ENCODE peak calls at places on chromosomes 1 and 21, in five cellular contexts. One of them, this sample, is unnamed.

GRCh38 chr1:55869050-55869449 is 653.9 kb upstream of the USP24 start:
- DNase-seq in fibroblast of lung: no peak
- DNase-seq in NB4: no peak
- DNase-seq in dorsolateral prefrontal cortex: no peak
- DNase-seq in astrocyte of the spinal cord: no peak
- DNase-seq in this sample: no peak

GRCh38 chr1:224057461-224058199 is 56.3 kb upstream of the FBXO28 start:
- DNase-seq in fibroblast of lung: no peak
- DNase-seq in NB4: no peak
- DNase-seq in dorsolateral prefrontal cortex: no peak
- DNase-seq in astrocyte of the spinal cord: no peak
- DNase-seq in this sample: no peak

GRCh38 chr1:74162333-74162732 is 35.6 kb downstream of the LRRIQ3 start:
- DNase-seq in fibroblast of lung: no peak
- DNase-seq in NB4: no peak
- DNase-seq in dorsolateral prefrontal cortex: no peak
- DNase-seq in astrocyte of the spinal cord: no peak
- DNase-seq in this sample: no peak

GRCh38 chr1:59249738-59250137 is 47.2 kb upstream of the FGGY start:
- DNase-seq in fibroblast of lung: no peak
- DNase-seq in NB4: no peak
- DNase-seq in dorsolateral prefrontal cortex: no peak
- DNase-seq in astrocyte of the spinal cord: no peak
- DNase-seq in this sample: no peak

GRCh38 chr1:94778808-94779207 is 41.3 kb upstream of the SLC44A3 start:
- DNase-seq in fibroblast of lung: no peak
- DNase-seq in NB4: no peak
- DNase-seq in dorsolateral prefrontal cortex: no peak
- DNase-seq in astrocyte of the spinal cord: no peak
- DNase-seq in this sample: no peak

GRCh38 chr1:149927056-149927534 is 508 bp downstream of the SF3B4 start:
- DNase-seq in fibroblast of lung: no peak
- DNase-seq in NB4: no peak
- DNase-seq in dorsolateral prefrontal cortex: no peak
- DNase-seq in astrocyte of the spinal cord: no peak
- DNase-seq in this sample: no peak

GRCh38 chr21:37350472-37350871 is 16.1 kb upstream of the DYRK1A start:
- DNase-seq in fibroblast of lung: no peak
- DNase-seq in NB4: no peak
- DNase-seq in dorsolateral prefrontal cortex: no peak
- DNase-seq in astrocyte of the spinal cord: no peak
- DNase-seq in this sample: no peak

GRCh38 chr21:38351961-38352521 is 95.2 kb downstream of the KCNJ15 start:
- DNase-seq in fibroblast of lung: peak
- DNase-seq in NB4: no peak
- DNase-seq in dorsolateral prefrontal cortex: no peak
- DNase-seq in astrocyte of the spinal cord: peak
- DNase-seq in this sample: peak

GRCh38 chr1:34529935-34530859 is 224.7 kb upstream of the GJB5 start:
- DNase-seq in fibroblast of lung: no peak
- DNase-seq in NB4: peak
- DNase-seq in dorsolateral prefrontal cortex: no peak
- DNase-seq in astrocyte of the spinal cord: no peak
- DNase-seq in this sample: no peak

GRCh38 chr21:28160378-28160777 is 832.3 kb downstream of the LTN1 start:
- DNase-seq in fibroblast of lung: no peak
- DNase-seq in NB4: no peak
- DNase-seq in dorsolateral prefrontal cortex: no peak
- DNase-seq in astrocyte of the spinal cord: no peak
- DNase-seq in this sample: no peak

GRCh38 chr1:42817440-42817767 is 207 bp upstream of the SVBP start:
- DNase-seq in fibroblast of lung: no peak
- DNase-seq in NB4: no peak
- DNase-seq in dorsolateral prefrontal cortex: no peak
- DNase-seq in astrocyte of the spinal cord: no peak
- DNase-seq in this sample: no peak

GRCh38 chr1:222852326-222852725 is 37.5 kb downstream of the DISP1 start:
- DNase-seq in fibroblast of lung: no peak
- DNase-seq in NB4: no peak
- DNase-seq in dorsolateral prefrontal cortex: no peak
- DNase-seq in astrocyte of the spinal cord: no peak
- DNase-seq in this sample: no peak

GRCh38 chr1:246476771-246477170 is 30.3 kb downstream of the SMYD3 start:
- DNase-seq in fibroblast of lung: no peak
- DNase-seq in NB4: no peak
- DNase-seq in dorsolateral prefrontal cortex: no peak
- DNase-seq in astrocyte of the spinal cord: no peak
- DNase-seq in this sample: no peak

GRCh38 chr1:157429841-157430240 is 122.5 kb downstream of the FCRL5 start:
- DNase-seq in fibroblast of lung: no peak
- DNase-seq in NB4: no peak
- DNase-seq in dorsolateral prefrontal cortex: no peak
- DNase-seq in astrocyte of the spinal cord: peak
- DNase-seq in this sample: no peak

GRCh38 chr1:46802901-46803574 is 4.2 kb downstream of the CYP4B1 start:
- DNase-seq in fibroblast of lung: no peak
- DNase-seq in NB4: no peak
- DNase-seq in dorsolateral prefrontal cortex: no peak
- DNase-seq in astrocyte of the spinal cord: no peak
- DNase-seq in this sample: no peak
- H3K4me3 ChIP-seq in fibroblast of lung: no peak
- H3K4me3 ChIP-seq in NB4: no peak
- H3K4me3 ChIP-seq in dorsolateral prefrontal cortex: no peak
- H3K4me3 ChIP-seq in astrocyte of the spinal cord: no peak
- H3K4me3 ChIP-seq in this sample: no peak

DNA sequence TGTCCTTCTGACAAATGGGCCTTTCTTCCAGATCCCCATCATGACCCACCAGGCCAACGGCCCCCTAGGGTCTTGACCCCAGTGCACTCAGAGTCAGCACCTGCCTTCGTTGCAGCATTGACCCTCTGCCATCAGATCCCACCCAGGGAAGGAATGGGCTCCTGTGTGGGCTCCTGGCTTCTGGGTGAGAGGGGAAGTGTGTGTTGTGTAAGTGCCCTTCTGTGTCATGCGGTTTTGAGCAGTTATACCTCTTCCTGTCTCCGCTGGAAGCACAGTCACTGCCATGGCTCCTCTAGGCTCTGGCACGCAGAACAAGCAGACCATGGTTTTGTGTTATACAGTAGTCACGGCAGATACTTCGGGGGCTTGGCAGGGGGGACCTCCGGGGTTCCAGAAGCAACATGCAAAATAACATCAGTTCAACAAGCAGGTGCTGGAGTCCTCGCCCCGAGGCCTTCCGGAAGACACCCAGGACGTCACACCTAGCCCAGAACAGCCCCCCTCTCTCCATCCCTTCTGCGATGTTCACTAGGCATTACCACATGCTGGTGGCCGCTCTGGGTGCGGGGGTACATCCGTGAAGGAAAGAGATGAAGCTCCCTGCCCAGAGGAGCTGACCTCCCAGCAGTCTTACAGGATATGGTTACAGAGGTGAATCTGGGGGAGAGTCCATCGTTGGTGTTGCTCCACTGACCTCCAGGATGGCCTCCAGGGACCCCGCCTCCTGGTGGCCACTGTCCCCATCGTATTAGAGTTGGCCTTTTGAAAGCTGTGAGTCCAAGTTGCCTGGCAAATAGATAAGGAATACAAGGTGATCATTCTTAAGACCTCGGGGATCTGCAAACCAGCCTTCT is 17.4 kb upstream of the KCNAB2 start:
- DNase-seq in fibroblast of lung: no peak
- DNase-seq in NB4: peak
- DNase-seq in dorsolateral prefrontal cortex: no peak
- DNase-seq in astrocyte of the spinal cord: no peak
- DNase-seq in this sample: no peak
- H3K4me3 ChIP-seq in fibroblast of lung: no peak
- H3K4me3 ChIP-seq in NB4: peak
- H3K4me3 ChIP-seq in dorsolateral prefrontal cortex: no peak
- H3K4me3 ChIP-seq in astrocyte of the spinal cord: no peak
- H3K4me3 ChIP-seq in this sample: no peak

DNA sequence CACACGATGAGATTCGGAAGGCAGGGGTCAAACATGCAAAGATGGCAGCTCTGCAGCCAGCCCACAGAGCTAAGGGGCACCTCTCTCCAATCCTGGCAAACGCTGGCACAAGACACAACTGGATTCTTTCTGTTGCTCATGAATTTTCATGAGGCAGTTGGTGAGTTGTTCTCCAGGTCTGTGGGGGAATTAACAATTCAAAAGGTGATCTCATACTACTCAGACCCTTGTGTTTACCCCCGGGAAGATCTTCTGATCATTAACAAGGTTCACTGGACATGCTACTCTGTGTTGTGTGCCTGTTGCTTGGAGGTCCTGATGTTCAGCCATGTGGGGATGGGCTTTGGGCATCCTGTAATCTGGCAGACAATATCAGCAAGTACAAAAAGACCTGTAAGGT is 128.9 kb downstream of the HHAT start:
- DNase-seq in fibroblast of lung: no peak
- DNase-seq in NB4: no peak
- DNase-seq in dorsolateral prefrontal cortex: no peak
- DNase-seq in astrocyte of the spinal cord: no peak
- DNase-seq in this sample: no peak
- H3K4me3 ChIP-seq in fibroblast of lung: no peak
- H3K4me3 ChIP-seq in NB4: no peak
- H3K4me3 ChIP-seq in dorsolateral prefrontal cortex: no peak
- H3K4me3 ChIP-seq in astrocyte of the spinal cord: no peak
- H3K4me3 ChIP-seq in this sample: no peak

GRCh38 chr21:33035147-33035546 is 9.4 kb downstream of the OLIG2 start:
- DNase-seq in fibroblast of lung: no peak
- DNase-seq in NB4: no peak
- DNase-seq in dorsolateral prefrontal cortex: no peak
- DNase-seq in astrocyte of the spinal cord: no peak
- DNase-seq in this sample: no peak

GRCh38 chr21:33033961-33034413 is 8.3 kb downstream of the OLIG2 start:
- DNase-seq in fibroblast of lung: no peak
- DNase-seq in NB4: no peak
- DNase-seq in dorsolateral prefrontal cortex: no peak
- DNase-seq in astrocyte of the spinal cord: no peak
- DNase-seq in this sample: no peak

GRCh38 chr21:33032434-33033047 is 6.8 kb downstream of the OLIG2 start:
- DNase-seq in fibroblast of lung: no peak
- DNase-seq in NB4: no peak
- DNase-seq in dorsolateral prefrontal cortex: no peak
- DNase-seq in astrocyte of the spinal cord: no peak
- DNase-seq in this sample: no peak

GRCh38 chr21:33031562-33031961 is 5.8 kb downstream of the OLIG2 start:
- DNase-seq in fibroblast of lung: no peak
- DNase-seq in NB4: no peak
- DNase-seq in dorsolateral prefrontal cortex: no peak
- DNase-seq in astrocyte of the spinal cord: no peak
- DNase-seq in this sample: no peak

DNA sequence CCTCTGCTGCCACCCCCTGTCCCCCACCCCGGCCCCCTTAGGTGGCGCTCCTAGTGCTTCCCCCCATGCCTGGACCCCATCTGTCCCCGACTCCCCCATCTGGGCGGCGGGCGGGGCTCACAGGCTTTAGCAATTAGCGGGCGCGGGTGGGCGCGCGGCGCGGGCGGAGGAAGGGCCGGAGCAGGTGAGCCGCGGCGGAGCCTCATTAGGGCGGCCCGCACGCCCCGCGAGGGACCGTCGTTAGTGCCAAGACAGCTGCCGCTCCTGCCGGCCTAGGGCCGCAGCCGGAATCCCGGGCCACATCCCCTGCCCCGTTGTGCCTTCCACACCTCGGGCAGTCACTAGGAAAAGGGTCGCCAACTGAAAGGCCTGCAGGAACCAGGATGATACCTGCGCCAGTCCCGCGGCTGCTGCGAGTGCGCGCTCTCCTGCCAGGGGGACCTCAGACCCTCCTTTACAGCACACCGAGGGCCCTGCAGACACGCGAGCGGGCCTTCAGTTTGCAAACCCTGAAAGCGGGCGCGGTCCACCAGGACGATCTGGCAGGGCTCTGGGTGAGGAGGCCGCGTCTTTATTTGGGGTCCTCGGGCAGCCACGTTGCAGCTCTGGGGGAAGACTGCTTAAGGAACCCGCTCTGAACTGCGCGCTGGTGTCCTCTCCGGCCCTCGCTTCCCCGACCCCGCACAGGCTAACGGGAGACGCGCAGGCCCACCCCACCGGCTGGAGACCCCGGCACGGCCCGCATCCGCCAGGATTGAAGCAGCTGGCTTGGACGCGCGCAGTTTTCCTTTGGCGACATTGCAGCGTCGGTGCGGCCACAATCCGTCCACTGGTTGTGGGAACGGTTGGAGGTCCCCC is 7.6 kb downstream of the OLIG2 start:
- DNase-seq in fibroblast of lung: no peak
- DNase-seq in NB4: no peak
- DNase-seq in dorsolateral prefrontal cortex: no peak
- DNase-seq in astrocyte of the spinal cord: no peak
- DNase-seq in this sample: no peak
- H3K4me3 ChIP-seq in fibroblast of lung: no peak
- H3K4me3 ChIP-seq in NB4: no peak
- H3K4me3 ChIP-seq in dorsolateral prefrontal cortex: peak
- H3K4me3 ChIP-seq in astrocyte of the spinal cord: no peak
- H3K4me3 ChIP-seq in this sample: no peak

DNA sequence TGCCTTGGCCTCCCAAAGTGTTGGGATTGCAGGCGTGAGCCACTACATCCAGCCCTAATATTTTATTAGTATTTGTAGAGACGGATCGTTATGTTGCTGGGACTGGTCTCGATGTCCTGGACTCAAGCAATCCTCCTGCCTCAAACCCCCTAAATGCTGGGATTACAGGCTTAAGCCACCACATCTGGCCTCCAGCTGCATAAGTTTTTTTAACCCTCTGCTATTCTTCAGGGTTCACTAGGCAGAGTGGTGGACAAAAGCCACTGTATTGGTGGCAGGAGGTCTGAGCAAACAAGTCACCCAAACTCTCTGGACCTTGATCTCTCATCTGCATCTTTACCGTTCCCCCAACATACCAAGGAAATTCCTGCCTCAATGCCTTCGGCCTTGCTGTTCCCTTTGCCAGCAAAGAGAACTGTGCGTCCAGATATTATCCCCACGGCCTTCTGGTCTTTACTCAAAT is 10.1 kb upstream of the CLIC4 start:
- DNase-seq in fibroblast of lung: no peak
- DNase-seq in NB4: no peak
- DNase-seq in dorsolateral prefrontal cortex: no peak
- DNase-seq in astrocyte of the spinal cord: no peak
- DNase-seq in this sample: no peak
- H3K4me3 ChIP-seq in fibroblast of lung: no peak
- H3K4me3 ChIP-seq in NB4: no peak
- H3K4me3 ChIP-seq in dorsolateral prefrontal cortex: no peak
- H3K4me3 ChIP-seq in astrocyte of the spinal cord: no peak
- H3K4me3 ChIP-seq in this sample: no peak

GRCh38 chr1:207355513-207356295 is 34.2 kb downstream of the CD55 start:
- DNase-seq in fibroblast of lung: no peak
- DNase-seq in NB4: no peak
- DNase-seq in dorsolateral prefrontal cortex: no peak
- DNase-seq in astrocyte of the spinal cord: no peak
- DNase-seq in this sample: no peak
- H3K4me3 ChIP-seq in fibroblast of lung: no peak
- H3K4me3 ChIP-seq in NB4: no peak
- H3K4me3 ChIP-seq in dorsolateral prefrontal cortex: no peak
- H3K4me3 ChIP-seq in astrocyte of the spinal cord: no peak
- H3K4me3 ChIP-seq in this sample: no peak

GRCh38 chr1:31931241-31932225 is 6.6 kb downstream of the PTP4A2 start:
- DNase-seq in fibroblast of lung: peak
- DNase-seq in NB4: peak
- DNase-seq in dorsolateral prefrontal cortex: no peak
- DNase-seq in astrocyte of the spinal cord: peak
- DNase-seq in this sample: no peak
- H3K4me3 ChIP-seq in fibroblast of lung: no peak
- H3K4me3 ChIP-seq in NB4: no peak
- H3K4me3 ChIP-seq in dorsolateral prefrontal cortex: peak
- H3K4me3 ChIP-seq in astrocyte of the spinal cord: no peak
- H3K4me3 ChIP-seq in this sample: no peak

GRCh38 chr1:109250454-109251276 is 1.3 kb downstream of the CELSR2 start:
- DNase-seq in fibroblast of lung: no peak
- DNase-seq in NB4: no peak
- DNase-seq in dorsolateral prefrontal cortex: no peak
- DNase-seq in astrocyte of the spinal cord: no peak
- DNase-seq in this sample: no peak
- H3K4me3 ChIP-seq in fibroblast of lung: no peak
- H3K4me3 ChIP-seq in NB4: no peak
- H3K4me3 ChIP-seq in dorsolateral prefrontal cortex: peak
- H3K4me3 ChIP-seq in astrocyte of the spinal cord: no peak
- H3K4me3 ChIP-seq in this sample: no peak

This sample was measured in BJ.